ENCODE peak calls at places on chromosome 7, in eight cellular contexts. T, S, K, F, X, Z, Q and D are unnamed samples. For H3K4me1, the result is how much of the 10 kb centered on the place peaks cover.

GRCh38 chr7:85776691-85777363 is 590.0 kb upstream of the SEMA3D start:
- DNase-seq in S (no peak), Z (no peak), F (peak), Q (no peak), T (no peak), X (no peak), K (no peak), D (no peak)

GRCh38 chr7:5824297-5824610 is 42.8 kb upstream of the RNF216 start:
- DNase-seq in S (no peak), T (no peak), X (no peak), Q (no peak), K (no peak), Z (no peak), F (no peak), D (no peak)

GRCh38 chr7:125563964-125564529 is 634.4 kb upstream of the POT1 start:
- DNase-seq in K (no peak), T (no peak), Z (no peak), F (no peak), Q (no peak), S (peak), X (no peak), D (no peak)

GRCh38 chr7:108102913-108103312 is 27.2 kb downstream of the LAMB4 start:
- DNase-seq in T (no peak), Z (no peak), S (no peak), F (no peak), Q (no peak), X (no peak), K (no peak), D (no peak)

GRCh38 chr7:110519851-110520250 is 571.1 kb upstream of the LRRN3 start:
- DNase-seq in S (no peak), K (no peak), Z (no peak), X (no peak), T (no peak), F (no peak), Q (no peak), D (no peak)

GRCh38 chr7:36205236-36205635 is 52.2 kb downstream of the EEPD1 start:
- DNase-seq in S (no peak), Z (no peak), Q (no peak), X (no peak), K (no peak), T (no peak), F (no peak), D (no peak)

GRCh38 chr7:20790273-20790842 is 3.7 kb upstream of the SP8 start:
- DNase-seq in K (no peak), T (no peak), S (no peak), Z (no peak), F (no peak), X (no peak), Q (no peak), D (no peak)

GRCh38 chr7:70657532-70657931 is 474.4 kb upstream of the GALNT17 start:
- DNase-seq in X (no peak), Q (no peak), T (no peak), K (no peak), F (no peak), Z (no peak), S (no peak), D (no peak)

GRCh38 chr7:127884066-127884559 is 147.1 kb downstream of the LRRC4 start:
- DNase-seq in F (no peak), K (no peak), Z (no peak), X (no peak), Q (no peak), S (no peak), T (no peak), D (peak)

GRCh38 chr7:29109815-29110385 is 36.4 kb downstream of the CPVL start:
- DNase-seq in X (no peak), T (no peak), Z (no peak), S (no peak), Q (no peak), F (no peak), K (no peak), D (peak)

GRCh38 chr7:1233328-1234048 is 816 bp downstream of the UNCX start:
- DNase-seq in S (peak), Z (no peak), T (no peak), F (no peak), K (no peak), X (no peak), Q (no peak), D (no peak)

GRCh38 chr7:32323687-32324086 is 166.5 kb downstream of the LSM5 start:
- DNase-seq in Q (no peak), S (no peak), X (no peak), T (no peak), Z (no peak), K (no peak), F (no peak), D (no peak)

GRCh38 chr7:32319019-32319382 is 171.2 kb downstream of the LSM5 start:
- DNase-seq in T (no peak), Z (no peak), X (no peak), Q (no peak), F (no peak), K (no peak), S (no peak), D (no peak)

GRCh38 chr7:32316831-32317230 is 173.3 kb downstream of the LSM5 start:
- DNase-seq in S (no peak), Q (no peak), Z (no peak), F (no peak), X (no peak), T (no peak), K (no peak), D (no peak)

DNA sequence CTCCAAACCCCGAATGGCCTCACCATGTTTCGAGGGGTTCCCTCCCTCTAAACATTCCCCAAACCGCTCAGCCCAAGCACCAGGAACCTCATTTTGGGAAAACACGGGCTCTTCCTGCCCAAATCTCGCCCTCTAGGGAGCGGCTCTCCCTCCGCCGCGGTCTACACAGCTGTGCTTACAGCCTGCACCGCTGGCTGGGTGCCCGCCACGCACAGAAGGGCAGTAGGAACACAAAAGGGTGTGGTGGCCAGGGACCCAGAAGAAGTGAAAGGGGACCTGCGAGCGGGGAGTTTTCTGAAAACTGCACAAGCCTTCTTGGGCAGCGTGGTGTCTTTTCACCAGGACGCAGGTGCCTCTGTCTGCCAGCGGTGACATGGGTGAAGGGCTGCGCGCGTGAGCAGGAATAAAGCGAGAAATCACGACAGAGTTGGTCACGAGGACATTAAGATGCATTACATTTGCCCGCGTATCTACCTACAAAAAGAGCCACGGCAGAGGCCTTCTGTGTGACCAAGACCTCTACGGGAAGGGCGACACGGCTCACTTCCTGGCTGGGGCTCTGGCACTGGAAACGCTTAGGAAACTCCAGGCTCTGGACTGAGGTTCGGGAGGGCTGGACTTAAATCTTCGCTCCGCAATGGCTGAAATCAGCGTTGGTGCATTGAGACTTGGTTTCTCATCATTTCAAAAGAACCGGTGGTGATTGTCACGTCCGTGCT is 171.7 kb downstream of the LSM5 start:
- DNase-seq in S (no peak), K (no peak), X (no peak), Q (no peak), F (no peak), Z (no peak), T (no peak), D (peak)
- H3K4me3 ChIP-seq in S (no peak), K (no peak), X (peak), Q (no peak), F (peak), Z (no peak), T (no peak), D (no peak)

GRCh38 chr7:16758634-16759602 is 5.4 kb downstream of the TSPAN13 start:
- DNase-seq in T (no peak), Z (no peak), K (no peak), Q (no peak), F (no peak), X (no peak), S (no peak), D (no peak)
- H3K4me1 ChIP-seq in T (under half), Z (under half), K (under half), Q (under half), F (under half), X (under half), S (under half), D (under half)

GRCh38 chr7:131944556-131945069 is 388.2 kb upstream of the PODXL start:
- DNase-seq in S (no peak), K (no peak), F (no peak), Q (no peak), Z (no peak), T (no peak), X (no peak), D (no peak)

GRCh38 chr7:131943616-131944015 is 387.2 kb upstream of the PODXL start:
- DNase-seq in T (no peak), S (no peak), Q (no peak), Z (no peak), K (no peak), F (no peak), X (no peak), D (no peak)

GRCh38 chr7:131943211-131943610 is 386.8 kb upstream of the PODXL start:
- DNase-seq in X (no peak), F (no peak), K (no peak), S (no peak), Z (no peak), Q (no peak), T (no peak), D (no peak)

GRCh38 chr7:131945948-131946525 is 389.6 kb upstream of the PODXL start:
- DNase-seq in X (no peak), K (peak), T (peak), S (peak), Q (no peak), Z (peak), F (no peak), D (no peak)

GRCh38 chr7:131945313-131945831 is 388.9 kb upstream of the PODXL start:
- DNase-seq in S (peak), Z (peak), F (peak), T (peak), K (peak), X (peak), Q (peak), D (peak)
- H3K4me3 ChIP-seq in S (no peak), Z (no peak), F (no peak), T (no peak), K (no peak), X (peak), Q (no peak), D (no peak)

GRCh38 chr7:25619963-25620799 is 391.9 kb upstream of the NPVF start:
- DNase-seq in Z (peak), Q (no peak), F (no peak), K (peak), X (no peak), T (no peak), S (peak), D (peak)

GRCh38 chr7:25624001-25624400 is 395.7 kb upstream of the NPVF start:
- DNase-seq in Q (no peak), S (no peak), K (no peak), Z (no peak), T (no peak), X (no peak), F (peak), D (no peak)

GRCh38 chr7:25624837-25625236 is 396.6 kb upstream of the NPVF start:
- DNase-seq in S (no peak), X (no peak), F (no peak), Q (peak), Z (peak), K (no peak), T (no peak), D (peak)

GRCh38 chr7:25621993-25622392 is 393.7 kb upstream of the NPVF start:
- DNase-seq in S (no peak), T (no peak), K (no peak), F (no peak), Q (no peak), X (no peak), Z (no peak), D (no peak)

DNA sequence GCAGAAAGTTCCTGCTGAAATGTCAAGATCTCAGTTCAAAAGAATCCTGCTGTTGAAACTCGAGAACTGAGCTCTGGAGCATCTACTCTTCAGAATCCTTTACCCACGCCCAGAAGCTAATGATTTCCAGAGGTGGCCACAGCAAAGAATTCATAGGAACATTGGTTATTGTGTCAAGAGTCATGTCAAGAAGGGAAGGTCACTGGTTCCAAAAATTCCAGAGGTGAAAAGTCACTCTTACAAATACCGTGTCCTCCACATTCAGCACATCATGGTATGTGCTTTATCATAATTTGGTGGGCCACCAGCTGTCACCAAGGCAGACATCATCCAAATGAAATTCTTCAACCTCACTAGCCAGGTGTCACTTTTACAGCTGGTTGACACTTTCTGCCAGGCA is 394.4 kb upstream of the NPVF start:
- DNase-seq in K (no peak), S (no peak), Z (no peak), T (no peak), Q (no peak), F (no peak), X (no peak), D (no peak)
- H3K4me1 ChIP-seq in K (under half), S (under half), Z (under half), T (under half), Q (under half), F (under half), X (under half), D (under half)

DNA sequence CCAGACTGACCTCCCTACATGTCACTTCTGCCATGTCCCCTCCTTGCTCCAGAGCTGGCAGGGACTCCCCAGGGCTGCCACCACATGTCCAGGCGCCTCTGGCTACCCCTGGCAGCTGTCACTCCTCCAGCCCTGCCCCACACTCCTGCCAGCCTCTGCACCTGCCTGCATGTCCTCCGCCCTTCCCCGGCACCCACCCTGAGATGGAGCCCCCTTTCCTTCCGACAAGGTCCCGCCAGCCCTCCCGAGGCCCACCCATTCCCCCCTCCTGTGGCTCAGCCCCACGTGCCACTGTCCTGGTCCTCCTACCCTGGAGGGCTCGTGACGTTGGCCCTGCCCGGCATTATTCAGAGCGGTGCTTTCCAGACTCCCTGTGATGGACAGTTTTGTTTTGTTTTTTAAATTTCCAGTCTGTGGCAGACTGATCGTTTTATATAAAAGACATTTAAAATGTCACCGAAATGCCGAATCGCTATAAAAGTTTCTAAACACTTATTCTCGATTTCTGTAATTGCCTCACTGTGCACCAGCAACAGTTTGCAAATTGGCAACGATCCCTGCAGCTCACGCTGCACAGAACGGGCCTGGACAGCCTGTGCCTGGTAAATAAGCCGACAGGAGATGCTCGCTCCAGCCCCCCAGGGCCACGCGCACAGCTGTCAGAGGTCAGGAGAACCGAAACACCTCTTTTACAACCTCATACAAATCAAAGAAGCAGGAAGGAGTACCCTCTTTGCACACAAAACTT is 111.1 kb upstream of the SH2B2 start:
- DNase-seq in Z (no peak), T (no peak), S (no peak), K (peak), Q (no peak), X (no peak), F (no peak), D (no peak)
- H3K4me3 ChIP-seq in Z (no peak), T (no peak), S (no peak), K (no peak), Q (no peak), X (no peak), F (no peak), D (no peak)

DNA sequence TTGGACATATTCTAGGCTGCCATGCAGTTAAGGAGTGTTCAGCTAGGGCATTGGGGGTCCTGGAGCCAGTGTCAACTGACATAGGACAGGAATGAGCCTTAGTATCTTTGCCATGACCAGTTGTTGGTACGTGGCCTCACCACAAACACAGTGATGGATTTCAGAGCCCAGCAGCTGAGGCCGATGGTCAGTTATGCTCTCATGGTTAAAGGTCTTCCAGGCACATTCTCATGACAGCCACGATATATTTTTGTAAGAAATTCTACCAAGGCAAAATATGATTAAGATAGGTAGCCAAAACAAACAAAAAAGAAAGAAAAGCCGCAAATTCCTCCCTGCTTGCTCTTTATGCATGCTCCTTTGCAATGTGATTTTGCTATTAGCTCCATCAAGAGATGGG is 47.8 kb downstream of the CDHR3 start:
- DNase-seq in T (no peak), Q (no peak), X (no peak), K (no peak), Z (no peak), S (no peak), F (peak), D (no peak)
- H3K4me1 ChIP-seq in T (under half), Q (under half), X (under half), K (under half), Z (under half), S (under half), F (under half), D (under half)